ENCODE peak calls at places on chromosomes 4 and X, in seven cellular contexts. One of them, this sample, is unnamed.

GRCh38 chr4:128310266-128310697 is 22.7 kb upstream of the PGRMC2 start:
- DNase-seq in AG08395: no peak
- DNase-seq in ecto neural progenitor cell: peak; percentile 58
- DNase-seq in activated CD8-positive, alpha-beta T cell treated with anti-CD3 and anti-CD28 coated beads for 36 hours: no peak
- DNase-seq in HFF-Myc: no peak
- DNase-seq in ELF-1: peak; percentile 47
- DNase-seq in stimulated activated CD8-positive, alpha-beta memory T cell treated with anti-CD3 and anti-CD28 coated beads, Interleukin-4, amount 100 ng/mL, for 1 hour: no peak
- DNase-seq in this sample: no peak

GRCh38 chrX:19543020-19543715 is 27.9 kb upstream of the MAP3K15 start:
- DNase-seq in stimulated activated CD8-positive, alpha-beta memory T cell treated with anti-CD3 and anti-CD28 coated beads, Interleukin-4, amount 100 ng/mL, for 1 hour: no peak
- DNase-seq in activated CD8-positive, alpha-beta T cell treated with anti-CD3 and anti-CD28 coated beads for 36 hours: no peak
- DNase-seq in ELF-1: no peak
- DNase-seq in ecto neural progenitor cell: no peak
- DNase-seq in AG08395: no peak
- DNase-seq in HFF-Myc: no peak
- DNase-seq in this sample: no peak

GRCh38 chr4:41160856-41161255 is 53.5 kb downstream of the APBB2 start:
- DNase-seq in stimulated activated CD8-positive, alpha-beta memory T cell treated with anti-CD3 and anti-CD28 coated beads, Interleukin-4, amount 100 ng/mL, for 1 hour: no peak
- DNase-seq in ecto neural progenitor cell: no peak
- DNase-seq in activated CD8-positive, alpha-beta T cell treated with anti-CD3 and anti-CD28 coated beads for 36 hours: no peak
- DNase-seq in HFF-Myc: no peak
- DNase-seq in ELF-1: no peak
- DNase-seq in AG08395: peak; percentile 40
- DNase-seq in this sample: no peak

GRCh38 chrX:16786791-16787735 is 797 bp downstream of the TXLNG start:
- DNase-seq in activated CD8-positive, alpha-beta T cell treated with anti-CD3 and anti-CD28 coated beads for 36 hours: peak; percentile 51
- DNase-seq in ELF-1: no peak
- DNase-seq in ecto neural progenitor cell: peak; percentile 63
- DNase-seq in HFF-Myc: no peak
- DNase-seq in AG08395: no peak
- DNase-seq in stimulated activated CD8-positive, alpha-beta memory T cell treated with anti-CD3 and anti-CD28 coated beads, Interleukin-4, amount 100 ng/mL, for 1 hour: no peak
- DNase-seq in this sample: peak; percentile 8

GRCh38 chrX:13258725-13259124 is 61.1 kb downstream of the ATXN3L start:
- DNase-seq in stimulated activated CD8-positive, alpha-beta memory T cell treated with anti-CD3 and anti-CD28 coated beads, Interleukin-4, amount 100 ng/mL, for 1 hour: no peak
- DNase-seq in ecto neural progenitor cell: no peak
- DNase-seq in AG08395: no peak
- DNase-seq in activated CD8-positive, alpha-beta T cell treated with anti-CD3 and anti-CD28 coated beads for 36 hours: no peak
- DNase-seq in HFF-Myc: no peak
- DNase-seq in ELF-1: no peak
- DNase-seq in this sample: no peak

GRCh38 chr4:25442863-25443307 is 65.8 kb downstream of the ANAPC4 start:
- DNase-seq in stimulated activated CD8-positive, alpha-beta memory T cell treated with anti-CD3 and anti-CD28 coated beads, Interleukin-4, amount 100 ng/mL, for 1 hour: no peak
- DNase-seq in AG08395: no peak
- DNase-seq in HFF-Myc: no peak
- DNase-seq in ELF-1: no peak
- DNase-seq in activated CD8-positive, alpha-beta T cell treated with anti-CD3 and anti-CD28 coated beads for 36 hours: no peak
- DNase-seq in ecto neural progenitor cell: no peak
- DNase-seq in this sample: no peak

GRCh38 chrX:129759576-129760061 is 20.1 kb upstream of the SASH3 start:
- DNase-seq in ELF-1: peak; percentile 69
- DNase-seq in stimulated activated CD8-positive, alpha-beta memory T cell treated with anti-CD3 and anti-CD28 coated beads, Interleukin-4, amount 100 ng/mL, for 1 hour: no peak
- DNase-seq in HFF-Myc: no peak
- DNase-seq in activated CD8-positive, alpha-beta T cell treated with anti-CD3 and anti-CD28 coated beads for 36 hours: peak; percentile 77
- DNase-seq in AG08395: peak; percentile 76
- DNase-seq in ecto neural progenitor cell: no peak
- DNase-seq in this sample: no peak

GRCh38 chr4:142402156-142402555 is 443.9 kb downstream of the INPP4B start:
- DNase-seq in HFF-Myc: no peak
- DNase-seq in AG08395: no peak
- DNase-seq in activated CD8-positive, alpha-beta T cell treated with anti-CD3 and anti-CD28 coated beads for 36 hours: no peak
- DNase-seq in ecto neural progenitor cell: no peak
- DNase-seq in ELF-1: no peak
- DNase-seq in stimulated activated CD8-positive, alpha-beta memory T cell treated with anti-CD3 and anti-CD28 coated beads, Interleukin-4, amount 100 ng/mL, for 1 hour: no peak
- DNase-seq in this sample: no peak

GRCh38 chrX:68633981-68634380 is 13.5 kb upstream of the STARD8 start:
- DNase-seq in stimulated activated CD8-positive, alpha-beta memory T cell treated with anti-CD3 and anti-CD28 coated beads, Interleukin-4, amount 100 ng/mL, for 1 hour: no peak
- DNase-seq in ecto neural progenitor cell: no peak
- DNase-seq in activated CD8-positive, alpha-beta T cell treated with anti-CD3 and anti-CD28 coated beads for 36 hours: no peak
- DNase-seq in AG08395: no peak
- DNase-seq in HFF-Myc: no peak
- DNase-seq in ELF-1: no peak
- DNase-seq in this sample: no peak